ENCODE peak calls at places on chromosomes 7 and 10, in five cellular contexts. D, F, B, G and X are unnamed samples. For H3K4me1, the result is how much of the 10 kb centered on the place peaks cover.

GRCh38 chr10:86179143-86179505 is 187.5 kb downstream of the GRID1 start:
- DNase-seq in D (no peak), F (no peak), B (no peak), G (no peak), X (no peak)

GRCh38 chr10:128102480-128103228 is 23.6 kb downstream of the MKI67 start:
- DNase-seq in D (no peak), F (no peak), B (peak), G (no peak), X (peak)

GRCh38 chr10:24897326-24897926 is 55.0 kb downstream of the PRTFDC1 start:
- DNase-seq in D (no peak), F (peak), B (no peak), G (no peak), X (no peak)

GRCh38 chr7:93860261-93860660 is 30.3 kb downstream of the TFPI2 start:
- DNase-seq in D (no peak), F (no peak), B (no peak), G (no peak), X (no peak)

GRCh38 chr7:145862212-145862611 is 254.4 kb upstream of the CNTNAP2 start:
- DNase-seq in D (no peak), F (no peak), B (no peak), G (no peak), X (no peak)

GRCh38 chr7:67913604-67914003 is 917.0 kb downstream of the TYW1 start:
- DNase-seq in D (no peak), F (no peak), B (no peak), G (no peak), X (no peak)

GRCh38 chr7:34430456-34430855 is 227.6 kb upstream of the NPSR1 start:
- DNase-seq in D (no peak), F (peak), B (peak), G (no peak), X (no peak)

GRCh38 chr7:2417981-2418481 is 14.6 kb downstream of the CHST12 start:
- DNase-seq in D (no peak), F (peak), B (no peak), G (no peak), X (no peak)

GRCh38 chr10:101694056-101694673 is 805 bp downstream of the FBXW4 start:
- DNase-seq in D (peak), F (peak), B (peak), G (peak), X (peak)

GRCh38 chr10:79046991-79047874 is 21.5 kb upstream of the ZMIZ1 start:
- DNase-seq in D (no peak), F (no peak), B (no peak), G (peak), X (no peak)

GRCh38 chr7:28802450-28802849 is 155.7 kb downstream of the TRIL start:
- DNase-seq in D (no peak), F (no peak), B (no peak), G (no peak), X (no peak)

GRCh38 chr7:155631155-155631554 is 13.3 kb upstream of the RBM33 start:
- DNase-seq in D (no peak), F (no peak), B (no peak), G (no peak), X (no peak)

GRCh38 chr7:155621418-155621980 is 23.0 kb upstream of the RBM33 start:
- DNase-seq in D (no peak), F (no peak), B (no peak), G (no peak), X (no peak)

GRCh38 chr7:155620497-155620896 is 24.0 kb upstream of the RBM33 start:
- DNase-seq in D (no peak), F (no peak), B (no peak), G (no peak), X (no peak)

GRCh38 chr7:155629171-155629570 is 15.3 kb upstream of the RBM33 start:
- DNase-seq in D (no peak), F (no peak), B (no peak), G (no peak), X (no peak)

GRCh38 chr7:155625557-155625956 is 18.9 kb upstream of the RBM33 start:
- DNase-seq in D (no peak), F (no peak), B (no peak), G (no peak), X (no peak)
- TF ChIP-seq POLR2A in D (no peak), F (no peak), B (no peak), G (no peak), X (no peak)

GRCh38 chr10:7792541-7792940 is 4.6 kb downstream of the ATP5F1C start:
- DNase-seq in D (no peak), F (no peak), B (no peak), G (no peak), X (no peak)
- H3K4me1 ChIP-seq in D (half or more), F (under half), B (under half), G (half or more), X (under half)

GRCh38 chr7:150396426-150397375 is 17.6 kb downstream of the ZNF775 start:
- DNase-seq in D (no peak), F (no peak), B (no peak), G (peak), X (no peak)
- H3K27ac ChIP-seq in D (no peak), F (no peak), B (no peak), G (no peak), X (no peak)

GRCh38 chr7:95209276-95209675 is 115.1 kb downstream of the PON1 start:
- DNase-seq in D (no peak), F (no peak), B (no peak), G (no peak), X (no peak)

GRCh38 chr7:95199779-95200558 is 124.4 kb downstream of the PON1 start:
- DNase-seq in D (no peak), F (peak), B (peak), G (peak), X (peak)

GRCh38 chr7:95205821-95206220 is 118.5 kb downstream of the PON1 start:
- DNase-seq in D (no peak), F (peak), B (no peak), G (no peak), X (no peak)

GRCh38 chr7:95201718-95202117 is 122.6 kb downstream of the PON1 start:
- DNase-seq in D (no peak), F (no peak), B (no peak), G (no peak), X (no peak)

GRCh38 chr7:95204618-95205017 is 119.7 kb downstream of the PON1 start:
- DNase-seq in D (no peak), F (no peak), B (no peak), G (no peak), X (no peak)
- TF ChIP-seq POLR2A in D (no peak), F (no peak), B (no peak), G (no peak), X (no peak)